ENCODE peak calls at places on chromosome X, in seven cellular contexts. B is lower lobe of right lung, I is HFF-Myc, O is neural progenitor cell, E is foreskin fibroblast, Z is heart right ventricle, L is WERI-Rb-1. D is an unnamed sample.

GRCh38 chrX:67004451-67004850 is 365.6 kb upstream of the EDA2R start:
- DNase-seq in O (no peak), B (no peak), I (no peak), E (no peak), Z (no peak), L (no peak), D (no peak)

GRCh38 chrX:106899841-106900240 is 3.3 kb downstream of the RIPPLY1 start:
- DNase-seq in O (no peak), Z (no peak), L (no peak), B (no peak), I (no peak), E (no peak), D (no peak)

GRCh38 chrX:153190384-153190783 is 11.3 kb downstream of the MAGEA1 start:
- DNase-seq in O (no peak), Z (no peak), I (no peak), B (no peak), L (no peak), E (no peak), D (no peak)

GRCh38 chrX:119036369-119037029 is 36.3 kb upstream of the CT47C1 start:
- DNase-seq in B (no peak), E (no peak), O (no peak), Z (no peak), L (no peak), I (no peak), D (no peak)

GRCh38 chrX:154370300-154370881 is 4.0 kb downstream of the FLNA start:
- DNase-seq in Z (peak; percentile 48), L (no peak), E (no peak), B (no peak), I (no peak), O (peak; percentile 50), D (no peak)

GRCh38 chrX:14641681-14642655 is 112.6 kb downstream of the GLRA2 start:
- DNase-seq in B (no peak), I (no peak), L (no peak), E (no peak), O (no peak), Z (no peak), D (no peak)

GRCh38 chrX:13085533-13085932 is 41.1 kb upstream of the FAM9C start:
- DNase-seq in E (no peak), Z (no peak), L (no peak), B (no peak), I (no peak), O (no peak), D (no peak)

GRCh38 chrX:65582450-65583082 is 48.0 kb upstream of the LAS1L start:
- DNase-seq in L (peak; percentile 46), I (no peak), Z (no peak), E (no peak), B (no peak), O (peak; percentile 12), D (no peak)

GRCh38 chrX:39022106-39022505 is 220.8 kb downstream of the MID1IP1 start:
- DNase-seq in Z (no peak), B (no peak), O (no peak), I (no peak), L (no peak), E (no peak), D (no peak)

GRCh38 chrX:18709833-18710232 is 2.4 kb downstream of the PPEF1 start:
- DNase-seq in Z (no peak), I (no peak), E (no peak), O (no peak), L (no peak), B (no peak), D (no peak)

GRCh38 chrX:96776966-96777365 is 92.3 kb downstream of the DIAPH2 start:
- DNase-seq in Z (no peak), L (no peak), B (no peak), O (no peak), I (no peak), E (no peak), D (no peak)

GRCh38 chrX:115400960-115401359 is 111.4 kb downstream of the LUZP4 start:
- DNase-seq in O (peak; percentile 67), Z (no peak), L (no peak), B (no peak), I (no peak), E (no peak), D (no peak)

GRCh38 chrX:110139172-110139571 is 136.3 kb downstream of the TMEM164 start:
- DNase-seq in B (no peak), I (no peak), E (no peak), L (no peak), O (no peak), Z (no peak), D (no peak)

GRCh38 chrX:56563231-56564116 is at the start of gene UBQLN2:
- DNase-seq in Z (peak; percentile 84), B (peak; percentile 87), E (peak; percentile 71), O (peak; percentile 80), I (peak; percentile 32), L (peak; percentile 79), D (no peak)
- TF ChIP-seq CTCF in Z (no peak), B (no peak), E (peak; percentile 17), O (no peak), I (no peak), L (no peak), D (no peak)

GRCh38 chrX:54810532-54810931 is 3.0 kb downstream of the MAGED2 start:
- DNase-seq in O (no peak), L (no peak), B (no peak), E (no peak), Z (no peak), I (no peak), D (no peak)
- H3K4me3 ChIP-seq in O (no peak overlapping the region), L (no peak overlapping the region), B (no peak overlapping the region), E (peak overlapping the region; percentile 96), Z (no peak overlapping the region), I (peak overlapping the region; percentile 65), D (no peak overlapping the region)

GRCh38 chrX:145178268-145178667 is 69.0 kb upstream of the SPANXN1 start:
- DNase-seq in L (no peak), B (no peak), Z (no peak), O (no peak), I (no peak), E (no peak), D (no peak)
- TF ChIP-seq CTCF in L (no peak), B (no peak), Z (no peak), O (peak; percentile 40), I (no peak), E (no peak), D (no peak)

DNA sequence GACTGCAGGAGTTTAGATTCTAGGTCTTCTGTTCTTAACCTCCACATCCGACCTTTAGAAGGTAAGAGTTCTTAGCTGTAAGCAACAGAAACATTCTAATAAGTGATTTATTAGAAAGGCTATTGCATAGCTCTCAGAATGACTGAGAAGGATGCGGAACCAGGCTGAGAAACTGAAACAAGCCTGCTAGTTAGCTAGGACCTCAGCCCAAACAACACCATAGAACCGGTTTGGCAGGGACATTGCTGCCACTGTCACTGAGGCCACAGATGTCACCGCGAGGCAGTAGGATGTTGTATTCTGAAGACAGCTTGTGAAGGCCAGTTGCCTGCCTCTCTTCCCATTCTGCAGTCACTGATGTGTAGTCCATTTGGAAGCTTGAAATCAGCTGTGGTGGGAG is 160.0 kb upstream of the ARX start:
- DNase-seq in E (no peak), L (no peak), B (no peak), I (no peak), O (no peak), Z (no peak), D (no peak)
- H3K4me3 ChIP-seq in E (no peak overlapping the region), L (no peak overlapping the region), B (no peak overlapping the region), I (no peak overlapping the region), O (no peak overlapping the region), Z (no peak overlapping the region), D (no peak overlapping the region)

D was measured in GM12864.